ENCODE peak calls at places on chromosomes 11 and 22, in nine cellular contexts. One of them, this sample, is unnamed.
A peak's percentile ranks its signal among the peaks of the same experiment; 100 is the strongest.

GRCh38 chr22:29479417-29480261 is at the start of gene NEFH:
- DNase-seq in GM03348: no peak
- DNase-seq in HTR-8/SVneo: no peak
- DNase-seq in A549: no peak
- DNase-seq in germinal center: no peak
- DNase-seq in T1000: no peak
- DNase-seq in tibial nerve: no peak
- DNase-seq in HEK293T: no peak
- DNase-seq in stimulated activated CD4-positive, alpha-beta T cell treated with anti-CD3 and anti-CD28 coated beads, Interleukin-12 subunit alpha, Interleukin-12 subunit beta, amount 100 ng/mL, for 4 hours: no peak
- DNase-seq in this sample: no peak

GRCh38 chr11:120340529-120340928 is 4.3 kb downstream of the ARHGEF12 start:
- DNase-seq in HEK293T: no peak
- DNase-seq in tibial nerve: no peak
- DNase-seq in A549: no peak
- DNase-seq in stimulated activated CD4-positive, alpha-beta T cell treated with anti-CD3 and anti-CD28 coated beads, Interleukin-12 subunit alpha, Interleukin-12 subunit beta, amount 100 ng/mL, for 4 hours: no peak
- DNase-seq in GM03348: no peak
- DNase-seq in germinal center: no peak
- DNase-seq in HTR-8/SVneo: no peak
- DNase-seq in T1000: no peak
- DNase-seq in this sample: no peak

GRCh38 chr11:11445441-11446185 is 92.6 kb upstream of the CSNK2A3 start:
- DNase-seq in HTR-8/SVneo: no peak
- DNase-seq in HEK293T: no peak
- DNase-seq in germinal center: no peak
- DNase-seq in GM03348: no peak
- DNase-seq in A549: no peak
- DNase-seq in stimulated activated CD4-positive, alpha-beta T cell treated with anti-CD3 and anti-CD28 coated beads, Interleukin-12 subunit alpha, Interleukin-12 subunit beta, amount 100 ng/mL, for 4 hours: no peak
- DNase-seq in T1000: no peak
- DNase-seq in tibial nerve: no peak
- DNase-seq in this sample: no peak

GRCh38 chr22:33579448-33580093 is 340.7 kb downstream of the LARGE1 start:
- DNase-seq in T1000: peak; percentile 33
- DNase-seq in HTR-8/SVneo: no peak
- DNase-seq in A549: peak; percentile 41
- DNase-seq in HEK293T: peak; percentile 78
- DNase-seq in GM03348: peak; percentile 84
- DNase-seq in germinal center: peak; percentile 73
- DNase-seq in tibial nerve: peak; percentile 16
- DNase-seq in stimulated activated CD4-positive, alpha-beta T cell treated with anti-CD3 and anti-CD28 coated beads, Interleukin-12 subunit alpha, Interleukin-12 subunit beta, amount 100 ng/mL, for 4 hours: no peak
- DNase-seq in this sample: peak; percentile 73

GRCh38 chr22:40666151-40666848 is 13.0 kb upstream of the MCHR1 start:
- DNase-seq in HTR-8/SVneo: no peak
- DNase-seq in A549: no peak
- DNase-seq in HEK293T: no peak
- DNase-seq in stimulated activated CD4-positive, alpha-beta T cell treated with anti-CD3 and anti-CD28 coated beads, Interleukin-12 subunit alpha, Interleukin-12 subunit beta, amount 100 ng/mL, for 4 hours: no peak
- DNase-seq in T1000: no peak
- DNase-seq in germinal center: no peak
- DNase-seq in tibial nerve: no peak
- DNase-seq in GM03348: peak; percentile 64
- DNase-seq in this sample: no peak

GRCh38 chr11:19026862-19027261 is 33.7 kb downstream of the MRGPRX2 start:
- DNase-seq in A549: no peak
- DNase-seq in HEK293T: no peak
- DNase-seq in germinal center: no peak
- DNase-seq in T1000: no peak
- DNase-seq in GM03348: no peak
- DNase-seq in stimulated activated CD4-positive, alpha-beta T cell treated with anti-CD3 and anti-CD28 coated beads, Interleukin-12 subunit alpha, Interleukin-12 subunit beta, amount 100 ng/mL, for 4 hours: no peak
- DNase-seq in tibial nerve: no peak
- DNase-seq in HTR-8/SVneo: no peak
- DNase-seq in this sample: no peak

GRCh38 chr22:39664485-39665200 is 94.1 kb downstream of the CACNA1I start:
- DNase-seq in HTR-8/SVneo: no peak
- DNase-seq in stimulated activated CD4-positive, alpha-beta T cell treated with anti-CD3 and anti-CD28 coated beads, Interleukin-12 subunit alpha, Interleukin-12 subunit beta, amount 100 ng/mL, for 4 hours: peak; percentile 34
- DNase-seq in HEK293T: peak; percentile 83
- DNase-seq in tibial nerve: no peak
- DNase-seq in GM03348: no peak
- DNase-seq in T1000: no peak
- DNase-seq in A549: no peak
- DNase-seq in germinal center: peak; percentile 42
- DNase-seq in this sample: no peak

GRCh38 chr11:17401316-17401715 is 12.9 kb upstream of the KCNJ11 start:
- DNase-seq in HTR-8/SVneo: no peak
- DNase-seq in tibial nerve: no peak
- DNase-seq in HEK293T: no peak
- DNase-seq in T1000: no peak
- DNase-seq in stimulated activated CD4-positive, alpha-beta T cell treated with anti-CD3 and anti-CD28 coated beads, Interleukin-12 subunit alpha, Interleukin-12 subunit beta, amount 100 ng/mL, for 4 hours: no peak
- DNase-seq in GM03348: no peak
- DNase-seq in A549: no peak
- DNase-seq in germinal center: no peak
- DNase-seq in this sample: no peak

GRCh38 chr11:59807047-59807446 is 3.5 kb downstream of the MRPL16 start:
- DNase-seq in A549: no peak
- DNase-seq in T1000: no peak
- DNase-seq in HTR-8/SVneo: no peak
- DNase-seq in HEK293T: no peak
- DNase-seq in tibial nerve: no peak
- DNase-seq in GM03348: no peak
- DNase-seq in germinal center: no peak
- DNase-seq in stimulated activated CD4-positive, alpha-beta T cell treated with anti-CD3 and anti-CD28 coated beads, Interleukin-12 subunit alpha, Interleukin-12 subunit beta, amount 100 ng/mL, for 4 hours: no peak
- DNase-seq in this sample: no peak

GRCh38 chr11:126456089-126456488 is 100.6 kb downstream of the ST3GAL4 start:
- DNase-seq in tibial nerve: no peak
- DNase-seq in A549: no peak
- DNase-seq in T1000: no peak
- DNase-seq in HEK293T: no peak
- DNase-seq in germinal center: no peak
- DNase-seq in HTR-8/SVneo: no peak
- DNase-seq in GM03348: no peak
- DNase-seq in stimulated activated CD4-positive, alpha-beta T cell treated with anti-CD3 and anti-CD28 coated beads, Interleukin-12 subunit alpha, Interleukin-12 subunit beta, amount 100 ng/mL, for 4 hours: no peak
- DNase-seq in this sample: no peak

GRCh38 chr22:41638124-41638523 is 17.0 kb downstream of the XRCC6 start:
- DNase-seq in tibial nerve: no peak
- DNase-seq in T1000: no peak
- DNase-seq in germinal center: no peak
- DNase-seq in HTR-8/SVneo: no peak
- DNase-seq in HEK293T: no peak
- DNase-seq in GM03348: no peak
- DNase-seq in A549: no peak
- DNase-seq in stimulated activated CD4-positive, alpha-beta T cell treated with anti-CD3 and anti-CD28 coated beads, Interleukin-12 subunit alpha, Interleukin-12 subunit beta, amount 100 ng/mL, for 4 hours: no peak
- DNase-seq in this sample: no peak